ENCODE peak calls at places on chromosomes 11 and 22, in ten cellular contexts. O is fibroblast of mammary gland; F is GM20000; M is T-helper 9 cell; D is neuronal stem cell; G is activated naive CD8-positive, alpha-beta T cell treated with anti-CD3 and anti-CD28 coated beads for 36 hours; Q is ACHN; S is thyroid gland; T is RKO; J is glutamatergic neuron. V is an unnamed sample.

GRCh38 chr22:49546811-49547585 is 280.7 kb downstream of the BRD1 start:
- DNase-seq in Q (no peak), O (no peak), G (no peak), M (no peak), S (no peak), J (no peak), F (no peak), T (no peak), D (no peak), V (no peak)

GRCh38 chr11:1573077-1573846 is 1.2 kb upstream of the DUSP8 start:
- DNase-seq in J (no peak), Q (no peak), D (no peak), T (no peak), S (peak), G (no peak), M (peak), O (no peak), F (peak), V (no peak)

GRCh38 chr22:37626144-37626543 is 13.3 kb upstream of the SH3BP1 start:
- DNase-seq in M (no peak), T (no peak), Q (no peak), D (no peak), S (no peak), F (no peak), G (no peak), O (peak), J (no peak), V (no peak)

GRCh38 chr11:110075087-110075821 is 17.9 kb upstream of the ZC3H12C start:
- DNase-seq in G (no peak), S (no peak), F (no peak), D (no peak), T (no peak), J (no peak), M (no peak), Q (no peak), O (peak), V (no peak)

GRCh38 chr11:122213111-122213510 is 97.1 kb upstream of the BLID start:
- DNase-seq in F (no peak), D (no peak), G (no peak), Q (no peak), J (no peak), S (no peak), M (no peak), O (no peak), T (no peak), V (peak)

GRCh38 chr22:40376149-40376548 is 5.8 kb downstream of the SGSM3 start:
- DNase-seq in F (no peak), Q (no peak), G (no peak), S (peak), T (no peak), M (no peak), J (no peak), D (no peak), O (no peak), V (no peak)

GRCh38 chr11:44286268-44286880 is 23.6 kb downstream of the ALX4 start:
- DNase-seq in G (peak), O (peak), M (peak), S (peak), T (peak), J (peak), F (peak), Q (peak), D (no peak), V (peak)

GRCh38 chr22:28976588-28976987 is 85.0 kb downstream of the C22orf31 start:
- DNase-seq in G (no peak), Q (peak), T (peak), O (peak), M (no peak), J (no peak), S (no peak), F (no peak), D (no peak), V (no peak)

GRCh38 chr11:81870066-81870412 is 863.6 kb downstream of the FAM181B start:
- DNase-seq in G (peak), O (no peak), F (peak), S (no peak), J (no peak), T (no peak), M (no peak), D (no peak), Q (no peak), V (no peak)

GRCh38 chr22:45970709-45971388 is 6.1 kb downstream of the WNT7B start:
- DNase-seq in O (peak), G (no peak), Q (no peak), M (no peak), J (no peak), S (no peak), T (no peak), F (no peak), D (no peak), V (no peak)

GRCh38 chr11:12469451-12469850 is 92.1 kb downstream of the PARVA start:
- DNase-seq in J (no peak), G (no peak), D (no peak), O (peak), S (no peak), M (no peak), Q (no peak), F (no peak), T (no peak), V (no peak)

GRCh38 chr11:100328626-100329340 is 358.3 kb upstream of the ARHGAP42 start:
- DNase-seq in D (no peak), G (no peak), J (no peak), S (no peak), O (peak), F (no peak), M (no peak), Q (peak), T (no peak), V (no peak)

GRCh38 chr22:40506762-40507161 is 129.8 kb downstream of the MRTFA start:
- DNase-seq in T (no peak), S (no peak), D (no peak), J (no peak), M (no peak), Q (no peak), F (no peak), O (no peak), G (no peak), V (no peak)

GRCh38 chr11:65366340-65366773 is 11.8 kb downstream of the TIGD3 start:
- DNase-seq in Q (peak), F (peak), O (peak), S (peak), D (peak), G (no peak), T (peak), J (no peak), M (no peak), V (no peak)

GRCh38 chr11:2098691-2099522 is 40.3 kb downstream of the IGF2 start:
- DNase-seq in T (no peak), M (no peak), D (no peak), G (no peak), O (no peak), S (no peak), F (no peak), J (no peak), Q (no peak), V (no peak)

GRCh38 chr22:35629406-35630234 is 12.5 kb upstream of the MB start:
- DNase-seq in S (peak), J (no peak), Q (peak), O (peak), F (peak), M (no peak), G (peak), D (no peak), T (peak), V (no peak)

GRCh38 chr11:27282141-27282590 is 80.8 kb downstream of the CCDC34 start:
- DNase-seq in T (no peak), D (no peak), G (no peak), Q (no peak), M (no peak), S (peak), F (no peak), O (peak), J (no peak), V (no peak)

GRCh38 chr22:24506802-24507438 is 11.8 kb downstream of the UPB1 start:
- DNase-seq in F (no peak), O (peak), T (no peak), Q (no peak), G (no peak), D (no peak), S (no peak), M (no peak), J (no peak), V (no peak)

GRCh38 chr22:37544955-37545702 is 15.2 kb upstream of the CDC42EP1 start:
- DNase-seq in G (peak), J (peak), T (peak), M (peak), O (peak), D (no peak), F (peak), Q (peak), S (peak), V (peak)

GRCh38 chr11:74948546-74948897 is 369 bp downstream of the XRRA1 start:
- DNase-seq in O (peak), F (no peak), J (no peak), M (no peak), T (peak), S (no peak), Q (no peak), D (no peak), G (no peak), V (no peak)

GRCh38 chr22:19769393-19769715 is 8.8 kb downstream of the TBX1 start:
- DNase-seq in S (no peak), M (no peak), D (no peak), Q (no peak), T (no peak), F (no peak), G (no peak), O (no peak), J (peak), V (no peak)

GRCh38 chr11:60926500-60926899 is 2.2 kb downstream of the TMEM132A start:
- DNase-seq in J (no peak), M (no peak), D (no peak), O (no peak), T (no peak), G (no peak), S (no peak), Q (no peak), F (no peak), V (no peak)

GRCh38 chr11:117815262-117815803 is 9.2 kb downstream of the FXYD2 start:
- DNase-seq in T (no peak), M (peak), G (peak), F (peak), D (no peak), Q (peak), J (no peak), O (no peak), S (peak), V (no peak)

GRCh38 chr11:79940976-79941735 is 500.3 kb upstream of the TENM4 start:
- DNase-seq in D (no peak), J (no peak), T (peak), S (no peak), Q (no peak), G (no peak), F (no peak), O (peak), M (no peak), V (no peak)

GRCh38 chr22:37303821-37304274 is 21.5 kb downstream of the CYTH4 start:
- DNase-seq in S (no peak), D (no peak), O (peak), T (peak), J (no peak), M (no peak), F (no peak), G (peak), Q (peak), V (no peak)

GRCh38 chr22:44583854-44584253 is 85.8 kb upstream of the RTL6 start:
- DNase-seq in O (no peak), Q (no peak), D (no peak), T (no peak), F (no peak), S (no peak), J (no peak), G (no peak), M (no peak), V (no peak)

GRCh38 chr11:2559527-2560311 is 114.9 kb downstream of the KCNQ1 start:
- DNase-seq in F (no peak), O (no peak), J (peak), D (no peak), S (no peak), Q (no peak), T (no peak), M (no peak), G (no peak), V (no peak)

GRCh38 chr22:42357634-42358296 is 74.4 kb downstream of the NFAM1 start:
- DNase-seq in J (no peak), M (no peak), D (no peak), O (no peak), T (no peak), Q (no peak), F (no peak), S (peak), G (no peak), V (no peak)

GRCh38 chr11:110527146-110527545 is 97.4 kb downstream of the FDX1 start:
- DNase-seq in M (no peak), G (no peak), J (no peak), T (no peak), S (no peak), D (no peak), Q (no peak), F (no peak), O (peak), V (no peak)

GRCh38 chr11:130071211-130071712 is 1.6 kb downstream of the APLP2 start:
- DNase-seq in F (no peak), O (peak), D (no peak), G (no peak), J (no peak), Q (peak), M (no peak), T (peak), S (no peak), V (no peak)